ENCODE peak calls at places on chromosomes 16 and 17, in four cellular contexts. P, F, S and C are unnamed samples.

GRCh38 chr16:381788-382717 is at the start of gene PGAP6:
- DNase-seq in P (no peak), F (peak), S (no peak), C (no peak)

GRCh38 chr17:45319239-45319703 is 2.5 kb upstream of the MAP3K14 start:
- DNase-seq in P (no peak), F (no peak), S (no peak), C (peak)

GRCh38 chr16:21166561-21166961 is 8.1 kb downstream of the LDAF1 start:
- DNase-seq in P (no peak), F (no peak), S (no peak), C (no peak)

GRCh38 chr17:47663997-47664941 is 14.6 kb downstream of the KPNB1 start:
- DNase-seq in P (no peak), F (peak), S (no peak), C (no peak)

GRCh38 chr16:66863707-66864106 is 16.6 kb upstream of the PDP2 start:
- DNase-seq in P (no peak), F (no peak), S (no peak), C (no peak)

GRCh38 chr16:49810769-49811315 is 45.1 kb downstream of the ZNF423 start:
- DNase-seq in P (no peak), F (no peak), S (no peak), C (no peak)

GRCh38 chr16:22278841-22279240 is 18.4 kb upstream of the POLR3E start:
- DNase-seq in P (no peak), F (no peak), S (no peak), C (no peak)

GRCh38 chr16:3971261-3971660 is 90.7 kb upstream of the CREBBP start:
- DNase-seq in P (peak), F (peak), S (no peak), C (peak)

GRCh38 chr16:62041401-62041800 is 5.2 kb upstream of the CDH8 start:
- DNase-seq in P (no peak), F (peak), S (peak), C (peak)

GRCh38 chr16:56525154-56525720 is 5.4 kb upstream of the BBS2 start:
- DNase-seq in P (peak), F (peak), S (peak), C (no peak)

GRCh38 chr16:56611281-56611833 is 3.0 kb downstream of the MT2A start:
- DNase-seq in P (no peak), F (peak), S (no peak), C (no peak)

GRCh38 chr17:46797131-46797530 is 21.4 kb downstream of the WNT3 start:
- DNase-seq in P (no peak), F (no peak), S (no peak), C (no peak)

GRCh38 chr17:13587487-13588338 is 14.0 kb downstream of the HS3ST3A1 start:
- DNase-seq in P (no peak), F (no peak), S (no peak), C (no peak)

GRCh38 chr17:35978346-35978745 is 3.0 kb downstream of the CCL16 start:
- DNase-seq in P (no peak), F (no peak), S (no peak), C (no peak)

GRCh38 chr16:68629315-68629900 is 15.7 kb upstream of the CDH3 start:
- DNase-seq in P (no peak), F (no peak), S (no peak), C (no peak)

GRCh38 chr17:65749479-65749878 is 188.0 kb upstream of the AXIN2 start:
- DNase-seq in P (peak), F (peak), S (no peak), C (no peak)

GRCh38 chr17:68184141-68184571 is 63.7 kb upstream of the AMZ2 start:
- DNase-seq in P (no peak), F (no peak), S (no peak), C (no peak)

GRCh38 chr17:2929881-2930533 is 133.4 kb downstream of the OR1D5 start:
- DNase-seq in P (no peak), F (peak), S (no peak), C (no peak)

GRCh38 chr16:17318200-17318599 is 152.6 kb downstream of the XYLT1 start:
- DNase-seq in P (peak), F (no peak), S (no peak), C (no peak)

GRCh38 chr16:4395055-4395726 is 21.2 kb downstream of the CORO7 start:
- DNase-seq in P (no peak), F (no peak), S (no peak), C (no peak)

GRCh38 chr17:19867094-19867653 is 562 bp downstream of the ULK2 start:
- DNase-seq in P (peak), F (peak), S (peak), C (peak)

GRCh38 chr17:65750678-65751077 is 189.2 kb upstream of the AXIN2 start:
- DNase-seq in P (peak), F (peak), S (peak), C (peak)

GRCh38 chr16:67526149-67526732 is 2.4 kb upstream of the RIPOR1 start:
- DNase-seq in P (no peak), F (peak), S (no peak), C (no peak)

GRCh38 chr17:17749025-17749772 is 67.9 kb downstream of the RAI1 start:
- DNase-seq in P (no peak), F (no peak), S (no peak), C (no peak)

GRCh38 chr17:78615631-78616030 is 38.4 kb upstream of the DNAH17 start:
- DNase-seq in P (no peak), F (no peak), S (no peak), C (no peak)